ENCODE peak calls at places on chromosome 21, in nine cellular contexts. J, N, P, V, G, R, K, H and C are unnamed samples.

GRCh38 chr21:26057488-26058170 is 112.9 kb downstream of the APP start:
- DNase-seq in J (no peak), R (no peak), V (no peak), H (no peak), K (no peak), G (no peak), N (no peak), P (no peak), C (no peak)

GRCh38 chr21:45336870-45337269 is 49.2 kb upstream of the POFUT2 start:
- DNase-seq in J (no peak), N (no peak), G (peak), P (peak), V (no peak), R (no peak), H (no peak), K (peak), C (no peak)

GRCh38 chr21:44931137-44931500 is 8.7 kb upstream of the SLX9 start:
- DNase-seq in K (no peak), P (no peak), H (no peak), R (no peak), N (peak), G (peak), J (no peak), V (no peak), C (no peak)

GRCh38 chr21:33858672-33859372 is 56.8 kb downstream of the ATP5PO start:
- DNase-seq in H (no peak), R (no peak), P (no peak), V (no peak), N (no peak), J (no peak), K (no peak), G (no peak), C (no peak)

GRCh38 chr21:15752763-15753407 is 23.1 kb downstream of the USP25 start:
- DNase-seq in G (no peak), P (peak), H (no peak), V (no peak), K (no peak), N (no peak), R (no peak), J (no peak), C (no peak)

GRCh38 chr21:45858180-45858579 is 123.4 kb upstream of the COL6A1 start:
- DNase-seq in K (no peak), G (no peak), R (no peak), P (no peak), V (no peak), N (no peak), H (no peak), J (no peak), C (no peak)

GRCh38 chr21:34204481-34205439 is 131.4 kb downstream of the MRPS6 start:
- DNase-seq in J (no peak), R (no peak), V (no peak), P (no peak), H (no peak), N (no peak), G (no peak), K (no peak), C (no peak)

GRCh38 chr21:38965910-38966504 is 160.3 kb downstream of the ETS2 start:
- DNase-seq in R (peak), N (no peak), V (no peak), G (no peak), J (no peak), H (no peak), K (no peak), P (peak), C (peak)

GRCh38 chr21:36728371-36729111 is 29.6 kb downstream of the SIM2 start:
- DNase-seq in J (no peak), N (no peak), R (no peak), P (peak), K (no peak), V (peak), G (no peak), H (no peak), C (no peak)

GRCh38 chr21:42125571-42126544 is 54.7 kb downstream of the UMODL1 start:
- DNase-seq in V (no peak), G (no peak), H (no peak), P (peak), R (peak), N (no peak), K (peak), J (no peak), C (no peak)

GRCh38 chr21:15063821-15064575 is 802 bp downstream of the NRIP1 start:
- DNase-seq in J (peak), K (peak), N (peak), G (peak), P (peak), R (peak), H (peak), V (peak), C (peak)

GRCh38 chr21:37139154-37139553 is 66.1 kb downstream of the TTC3 start:
- DNase-seq in H (no peak), N (no peak), K (no peak), G (no peak), P (no peak), J (no peak), R (peak), V (no peak), C (no peak)

GRCh38 chr21:31425158-31425557 is 81.1 kb upstream of the TIAM1 start:
- DNase-seq in N (no peak), G (no peak), P (peak), R (no peak), K (no peak), V (no peak), J (no peak), H (no peak), C (no peak)

GRCh38 chr21:26079376-26079775 is 91.2 kb downstream of the APP start:
- DNase-seq in H (peak), K (no peak), R (peak), P (no peak), J (no peak), V (no peak), N (no peak), G (no peak), C (no peak)

GRCh38 chr21:39188521-39189139 is 5.4 kb upstream of the PSMG1 start:
- DNase-seq in P (no peak), V (no peak), H (no peak), G (no peak), K (no peak), J (no peak), N (no peak), R (no peak), C (no peak)

GRCh38 chr21:32951041-32951440 is 74.7 kb upstream of the OLIG2 start:
- DNase-seq in K (no peak), P (no peak), G (no peak), R (no peak), J (no peak), N (no peak), H (no peak), V (no peak), C (no peak)

GRCh38 chr21:45225041-45225740 is 62.5 kb downstream of the POFUT2 start:
- DNase-seq in G (no peak), H (no peak), R (no peak), P (no peak), V (no peak), J (no peak), N (no peak), K (no peak), C (no peak)

GRCh38 chr21:43291347-43291950 is 122.6 kb downstream of the CRYAA start:
- DNase-seq in G (peak), N (no peak), R (no peak), H (no peak), P (no peak), J (no peak), V (no peak), K (no peak), C (no peak)

GRCh38 chr21:44950016-44950326 is 10.1 kb downstream of the SLX9 start:
- DNase-seq in V (no peak), P (no peak), K (no peak), J (no peak), G (no peak), N (no peak), R (no peak), H (no peak), C (no peak)

GRCh38 chr21:35020902-35021301 is 28.2 kb downstream of the RUNX1 start:
- DNase-seq in R (no peak), P (peak), J (no peak), K (peak), V (no peak), G (no peak), H (no peak), N (no peak), C (no peak)

GRCh38 chr21:32525282-32525681 is 60.0 kb downstream of the TCP10L start:
- DNase-seq in P (no peak), J (no peak), K (no peak), V (no peak), R (no peak), H (no peak), N (no peak), G (no peak), C (no peak)

GRCh38 chr21:34523019-34523418 is 11.0 kb upstream of the KCNE1 start:
- DNase-seq in K (no peak), J (no peak), R (no peak), P (no peak), G (no peak), N (no peak), V (no peak), H (no peak), C (no peak)

GRCh38 chr21:29105218-29105617 is 25.2 kb upstream of the MAP3K7CL start:
- DNase-seq in N (peak), G (no peak), R (peak), P (peak), H (peak), V (no peak), K (peak), J (no peak), C (no peak)

GRCh38 chr21:44011123-44011773 is 861 bp upstream of the TRAPPC10 start:
- DNase-seq in J (no peak), R (no peak), P (no peak), V (no peak), K (no peak), H (no peak), N (no peak), G (peak), C (no peak)

GRCh38 chr21:44618504-44618903 is 6.6 kb downstream of the KRTAP10-8 start:
- DNase-seq in N (no peak), K (no peak), G (peak), R (peak), H (peak), V (no peak), P (peak), J (no peak), C (no peak)

GRCh38 chr21:35843911-35844667 is 216.2 kb downstream of the SETD4 start:
- DNase-seq in H (no peak), J (no peak), G (no peak), K (no peak), R (no peak), P (no peak), V (no peak), N (no peak), C (peak)

GRCh38 chr21:31490471-31490870 is 146.4 kb upstream of the TIAM1 start:
- DNase-seq in V (no peak), P (no peak), N (peak), G (no peak), K (peak), H (no peak), R (no peak), J (no peak), C (no peak)

GRCh38 chr21:20463362-20463761 is 534.8 kb upstream of the NCAM2 start:
- DNase-seq in R (no peak), G (no peak), H (no peak), J (no peak), N (no peak), V (no peak), P (no peak), K (no peak), C (no peak)

GRCh38 chr21:16002872-16003466 is 273.2 kb downstream of the USP25 start:
- DNase-seq in J (no peak), G (no peak), P (no peak), K (no peak), H (peak), V (no peak), R (peak), N (no peak), C (no peak)

GRCh38 chr21:43910460-43910859 is 45.4 kb downstream of the AGPAT3 start:
- DNase-seq in K (no peak), H (no peak), R (no peak), N (no peak), V (no peak), P (no peak), G (no peak), J (no peak), C (no peak)